ENCODE peak calls at places on chromosomes 2 and 18, in ten cellular contexts. A is mesendoderm, V is DND-41, E is transverse colon, Y is Peyer's patch, C is thyroid gland, B is aorta, D is thoracic aorta, H is SJCRH30, O is right lobe of liver. L is an unnamed sample.
A peak's percentile ranks its signal among the peaks of the same experiment; 100 is the strongest.

GRCh38 chr2:128451636-128452411 is 133.2 kb upstream of the HS6ST1 start:
- DNase-seq in B (peak; percentile 43), O (no peak), Y (no peak), V (peak; percentile 2), C (no peak), A (no peak), E (no peak), H (no peak), D (no peak), L (no peak)

GRCh38 chr2:189363559-189363958 is 77.7 kb upstream of the WDR75 start:
- DNase-seq in V (no peak), O (no peak), E (no peak), Y (no peak), D (no peak), H (no peak), B (no peak), A (peak; percentile 45), C (no peak), L (no peak)

GRCh38 chr18:68104036-68104435 is 587.5 kb upstream of the DSEL start:
- DNase-seq in C (no peak), E (no peak), V (no peak), D (no peak), B (no peak), O (no peak), Y (no peak), A (no peak), H (no peak), L (no peak)

GRCh38 chr2:109089602-109090300 is 39.3 kb upstream of the SH3RF3 start:
- DNase-seq in V (no peak), H (no peak), Y (no peak), D (no peak), B (no peak), A (no peak), C (no peak), E (no peak), O (no peak), L (no peak)

GRCh38 chr2:18740428-18740827 is 151.1 kb upstream of the NT5C1B start:
- DNase-seq in H (peak; percentile 16), E (no peak), C (no peak), A (no peak), D (no peak), V (no peak), B (peak; percentile 78), Y (no peak), O (no peak), L (no peak)

GRCh38 chr2:10185046-10185445 is 62.5 kb downstream of the RRM2 start:
- DNase-seq in A (no peak), V (no peak), Y (no peak), B (no peak), O (no peak), C (no peak), E (no peak), D (no peak), H (no peak), L (peak; percentile 43)

GRCh38 chr2:134664051-134664450 is 54.7 kb downstream of the TMEM163 start:
- DNase-seq in O (no peak), V (no peak), C (no peak), Y (no peak), B (no peak), D (no peak), A (no peak), E (no peak), H (no peak), L (peak; percentile 59)

GRCh38 chr2:37625781-37626548 is 45.5 kb downstream of the CDC42EP3 start:
- DNase-seq in B (no peak), E (peak; percentile 45), Y (no peak), D (no peak), O (no peak), V (peak; percentile 68), H (peak; percentile 77), A (no peak), C (no peak), L (no peak)

GRCh38 chr2:216651370-216651881 is 18.2 kb downstream of the IGFBP2 start:
- DNase-seq in D (no peak), B (no peak), V (no peak), O (no peak), H (no peak), A (no peak), C (no peak), E (no peak), Y (no peak), L (no peak)

GRCh38 chr18:6107794-6108193 is 212.5 kb upstream of the TMEM200C start:
- DNase-seq in E (no peak), V (no peak), O (no peak), Y (no peak), D (no peak), C (peak; percentile 71), H (no peak), B (no peak), A (no peak), L (no peak)

GRCh38 chr2:220499281-220499680 is 871.9 kb downstream of the SLC4A3 start:
- DNase-seq in A (peak; percentile 33), H (no peak), D (no peak), Y (no peak), O (no peak), B (no peak), C (peak; percentile 81), V (no peak), E (no peak), L (peak; percentile 42)

GRCh38 chr2:144323946-144324345 is 196.0 kb downstream of the ZEB2 start:
- DNase-seq in E (no peak), B (no peak), D (no peak), A (no peak), O (no peak), Y (no peak), V (no peak), C (no peak), H (no peak), L (no peak)

GRCh38 chr2:61988462-61989366 is 83.2 kb downstream of the COMMD1 start:
- DNase-seq in V (no peak), B (no peak), A (peak; percentile 13), Y (no peak), D (no peak), O (no peak), H (no peak), E (no peak), C (no peak), L (no peak)

GRCh38 chr18:75341267-75341666 is 86.2 kb downstream of the SMIM21 start:
- DNase-seq in A (peak; percentile 64), C (peak; percentile 6), Y (no peak), O (no peak), H (peak; percentile 45), D (no peak), V (no peak), B (no peak), E (no peak), L (peak; percentile 9)

GRCh38 chr18:61948842-61949438 is 56.1 kb upstream of the RNF152 start:
- DNase-seq in C (no peak), B (no peak), H (no peak), O (no peak), D (no peak), A (no peak), E (no peak), Y (no peak), V (no peak), L (no peak)

GRCh38 chr18:61950371-61950770 is 57.6 kb upstream of the RNF152 start:
- DNase-seq in O (no peak), C (no peak), D (no peak), V (no peak), B (no peak), A (no peak), E (no peak), H (no peak), Y (no peak), L (no peak)

GRCh38 chr18:61951396-61951795 is 58.6 kb upstream of the RNF152 start:
- DNase-seq in H (no peak), B (no peak), Y (no peak), A (no peak), C (no peak), D (no peak), O (no peak), V (no peak), E (no peak), L (no peak)

GRCh38 chr18:61948196-61948800 is 55.5 kb upstream of the RNF152 start:
- DNase-seq in E (no peak), V (no peak), O (no peak), Y (no peak), A (no peak), D (no peak), C (no peak), H (peak; percentile 62), B (no peak), L (peak; percentile 21)

GRCh38 chr18:61949946-61950345 is 57.1 kb upstream of the RNF152 start:
- DNase-seq in E (no peak), V (no peak), O (no peak), H (no peak), C (no peak), A (no peak), B (no peak), Y (no peak), D (peak; percentile 33), L (no peak)
- H3K4me3 ChIP-seq in E (no peak overlapping the region), V (no peak overlapping the region), O (no peak overlapping the region), H (no peak overlapping the region), C (no peak overlapping the region), A (no peak overlapping the region), B (no peak overlapping the region), Y (no peak overlapping the region), D (peak overlapping the region; percentile 59), L (no peak overlapping the region)

DNA sequence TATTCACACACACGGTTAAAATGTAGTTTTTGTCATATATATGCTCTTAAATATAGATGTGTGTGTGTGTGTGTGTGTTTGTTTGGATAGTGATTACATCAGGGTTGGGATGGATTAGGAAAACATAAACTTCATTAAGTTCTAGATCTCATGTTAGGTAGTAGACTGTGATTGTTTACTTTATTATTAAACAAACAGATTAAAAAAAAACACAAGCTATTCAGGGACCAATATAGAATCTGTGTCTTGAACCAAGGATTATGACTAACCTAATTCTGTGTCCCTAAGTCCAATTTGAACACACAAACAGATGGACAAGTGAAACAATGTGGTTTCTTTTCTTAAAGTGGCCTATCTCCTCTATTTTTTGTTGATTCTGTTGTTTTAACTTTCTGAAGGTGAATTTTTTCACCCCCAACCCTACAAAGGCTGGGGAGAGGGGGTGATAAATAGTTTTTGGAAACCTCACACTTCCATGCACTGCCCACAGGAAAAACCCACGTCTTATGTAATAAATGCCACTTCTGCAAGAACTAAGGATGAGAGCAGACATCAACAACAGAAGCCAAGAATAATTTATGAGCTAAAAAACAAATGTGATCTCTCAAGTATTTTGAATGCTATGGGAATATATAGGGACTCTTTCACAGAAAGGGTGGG is 40.7 kb downstream of the IL1R2 start:
- DNase-seq in H (no peak), Y (no peak), C (no peak), D (no peak), E (no peak), V (no peak), B (no peak), O (no peak), A (no peak), L (no peak)
- H3K4me1 ChIP-seq in H (no peaks in the 10 kb centered on the region), Y (no peaks in the 10 kb centered on the region), C (peaks cover 21% of the 10 kb centered on the region), D (peaks cover 26% of the 10 kb centered on the region), E (peaks cover 2% of the 10 kb centered on the region), V (peaks cover 8% of the 10 kb centered on the region), B (peaks cover 4% of the 10 kb centered on the region), O (peaks cover 51% of the 10 kb centered on the region), A (no peaks in the 10 kb centered on the region), L (no peaks in the 10 kb centered on the region)

GRCh38 chr2:31813016-31813415 is 197.8 kb downstream of the MEMO1 start:
- DNase-seq in H (no peak), B (no peak), O (no peak), A (no peak), D (no peak), Y (no peak), C (no peak), V (no peak), E (no peak), L (no peak)
- H3K27ac ChIP-seq in H (no peak overlapping the region), B (no peak overlapping the region), O (peak overlapping the region; percentile 66), A (no peak overlapping the region), D (no peak overlapping the region), Y (no peak overlapping the region), C (no peak overlapping the region), V (no peak overlapping the region), E (no peak overlapping the region), L (no peak overlapping the region)

GRCh38 chr18:45415614-45416013 is 199.7 kb upstream of the SLC14A2 start:
- DNase-seq in E (no peak), Y (no peak), D (no peak), B (no peak), O (no peak), H (no peak), A (no peak), C (no peak), V (no peak), L (no peak)
- H3K4me3 ChIP-seq in E (no peak overlapping the region), Y (no peak overlapping the region), D (no peak overlapping the region), B (no peak overlapping the region), O (no peak overlapping the region), H (no peak overlapping the region), A (no peak overlapping the region), C (no peak overlapping the region), V (no peak overlapping the region), L (no peak overlapping the region)